ENCODE peak calls at places on chromosomes 1 and 21, in five cellular contexts. Q is CD8-positive, alpha-beta T cell; H is NCI-H1930; P is nephron progenitor cell; I is AG08395. R is an unnamed sample.
A peak's percentile ranks its signal among the peaks of the same experiment; 100 is the strongest.

GRCh38 chr1:115331531-115332331 is 6.3 kb downstream of the NGF start:
- DNase-seq in I (no peak), H (no peak), Q (no peak), P (no peak), R (no peak)

GRCh38 chr1:50427086-50427817 is 4.0 kb upstream of the DMRTA2 start:
- DNase-seq in Q (no peak), H (no peak), P (peak; percentile 22), I (no peak), R (no peak)

GRCh38 chr1:94061513-94062443 is 59.2 kb downstream of the ABCA4 start:
- DNase-seq in H (peak; percentile 33), Q (peak; percentile 21), P (peak; percentile 70), I (peak; percentile 87), R (peak; percentile 26)

GRCh38 chr21:45525910-45526306 is 16.3 kb downstream of the SLC19A1 start:
- DNase-seq in I (no peak), Q (no peak), H (no peak), P (peak; percentile 1), R (no peak)

GRCh38 chr21:14737922-14738321 is 191.8 kb upstream of the SAMSN1 start:
- DNase-seq in I (no peak), H (no peak), Q (peak; percentile 49), P (no peak), R (no peak)

GRCh38 chr1:194024659-194025058 is 838.2 kb upstream of the B3GALT2 start:
- DNase-seq in Q (no peak), I (no peak), P (no peak), H (no peak), R (no peak)

GRCh38 chr1:981955-982558 is at the start of gene PERM1:
- DNase-seq in H (no peak), I (no peak), P (no peak), Q (no peak), R (no peak)

GRCh38 chr1:3663999-3664699 is 11.8 kb downstream of the TP73 start:
- DNase-seq in P (no peak), I (no peak), H (no peak), Q (no peak), R (no peak)

GRCh38 chr1:66434096-66434495 is 99.9 kb upstream of the SGIP1 start:
- DNase-seq in H (no peak), P (no peak), I (peak; percentile 40), Q (no peak), R (no peak)

GRCh38 chr1:161985301-161985825 is 38.3 kb downstream of the OLFML2B start:
- DNase-seq in I (no peak), P (no peak), H (no peak), Q (no peak), R (no peak)

GRCh38 chr1:109919271-109919670 is 8.6 kb downstream of the CSF1 start:
- DNase-seq in Q (no peak), I (no peak), P (no peak), H (no peak), R (no peak)

GRCh38 chr21:44375281-44375651 is 21.8 kb downstream of the TRPM2 start:
- DNase-seq in I (no peak), Q (peak; percentile 19), P (no peak), H (no peak), R (no peak)

GRCh38 chr1:27122652-27123051 is 32.3 kb downstream of the SLC9A1 start:
- DNase-seq in H (no peak), P (no peak), I (peak; percentile 87), Q (no peak), R (no peak)

GRCh38 chr1:116671835-116672234 is 4.3 kb upstream of the IGSF3 start:
- DNase-seq in Q (no peak), I (no peak), H (no peak), P (no peak), R (no peak)

GRCh38 chr21:32083175-32083574 is 195.7 kb downstream of the MIS18A start:
- DNase-seq in P (no peak), H (no peak), I (no peak), Q (no peak), R (no peak)

R was measured in amniotic stem cell.